ENCODE peak calls at places on chromosomes 2 and 18, in four cellular contexts. H is GM12878, B is GM12891, J is H1. A is an unnamed sample.

GRCh38 chr2:60468390-60469085 is 84.9 kb downstream of the BCL11A start:
- DNase-seq in H (no peak), B (no peak), J (no peak), A (no peak)

GRCh38 chr2:191908874-191909273 is 62.0 kb upstream of the CAVIN2 start:
- DNase-seq in H (no peak), B (no peak), J (no peak), A (no peak)

GRCh38 chr2:61898810-61899209 is 6.7 kb upstream of the COMMD1 start:
- DNase-seq in H (no peak), B (no peak), J (no peak), A (no peak)

GRCh38 chr18:47595816-47596501 is 334.5 kb downstream of the SMAD2 start:
- DNase-seq in H (peak), B (peak), J (peak), A (peak)

GRCh38 chr2:109448946-109449788 is 164.6 kb downstream of the SEPTIN10 start:
- DNase-seq in H (no peak), B (no peak), J (no peak), A (no peak)

GRCh38 chr2:45237850-45238542 is 228.7 kb upstream of the SIX2 start:
- DNase-seq in H (no peak), B (no peak), J (no peak), A (no peak)

GRCh38 chr2:28633739-28634138 is 117.9 kb upstream of the PPP1CB start:
- DNase-seq in H (no peak), B (no peak), J (no peak), A (no peak)

GRCh38 chr18:55539240-55539639 is 48.8 kb downstream of the TCF4 start:
- DNase-seq in H (no peak), B (no peak), J (no peak), A (no peak)

GRCh38 chr18:13407484-13407883 is 188.9 kb downstream of the LDLRAD4 start:
- DNase-seq in H (no peak), B (no peak), J (no peak), A (no peak)

GRCh38 chr2:237673130-237673921 is 45.9 kb downstream of the LRRFIP1 start:
- DNase-seq in H (no peak), B (no peak), J (no peak), A (no peak)
- TF ChIP-seq POLR2AphosphoS5 in H (no peak), B (no peak), J (no peak), A (no peak)

DNA sequence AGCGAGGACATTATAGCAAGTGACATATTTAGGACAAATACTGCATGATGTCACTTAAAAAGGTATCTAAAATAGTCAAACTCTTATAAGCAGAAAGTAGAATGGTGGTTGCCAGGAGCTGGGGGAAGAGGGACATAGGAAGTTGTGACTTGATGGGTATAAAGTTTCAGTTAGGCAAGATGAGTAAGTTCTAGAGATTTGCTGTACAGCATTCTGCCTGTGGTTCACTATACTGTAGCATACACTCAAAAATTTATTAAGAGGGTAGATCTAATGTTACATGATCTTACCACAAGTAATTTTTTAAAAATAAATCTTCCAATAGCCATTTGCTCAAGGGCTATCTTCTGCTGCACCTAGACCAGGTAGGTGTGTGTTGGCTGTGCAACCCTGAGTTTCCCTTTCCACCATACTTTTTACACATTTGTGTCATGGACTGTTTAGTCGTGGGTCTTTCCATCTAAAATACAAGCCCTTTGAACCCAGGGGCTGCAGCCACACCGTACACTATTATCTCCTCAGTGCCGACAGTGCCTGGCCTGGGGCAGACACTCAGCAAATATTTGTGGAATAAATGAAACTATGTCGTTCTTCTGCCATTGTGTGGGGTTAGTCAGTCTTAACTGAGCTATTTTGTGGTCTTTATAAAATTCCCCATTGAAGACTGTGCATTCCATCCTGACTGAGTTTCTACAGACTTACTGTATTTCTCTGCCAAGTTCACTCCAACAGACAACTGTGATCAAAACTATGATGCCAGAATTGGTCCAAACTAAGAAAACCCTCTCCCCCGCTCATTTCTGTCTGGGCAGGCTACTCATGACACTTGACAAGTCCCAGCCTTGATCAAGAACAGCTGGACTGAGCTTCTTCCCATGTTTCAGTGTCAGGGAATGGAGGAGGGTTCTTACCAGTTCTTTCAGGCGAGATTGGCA is 77.8 kb upstream of the NPAS2 start:
- DNase-seq in H (no peak), B (no peak), J (no peak), A (no peak)
- TF ChIP-seq TAF1 in H (no peak), B (no peak), J (no peak), A (no peak)

GRCh38 chr18:77992057-77992456 is 742.4 kb downstream of the GALR1 start:
- DNase-seq in H (no peak), B (no peak), J (no peak), A (no peak)
- TF ChIP-seq POLR2A in H (no peak), B (no peak), J (no peak), A (no peak)

DNA sequence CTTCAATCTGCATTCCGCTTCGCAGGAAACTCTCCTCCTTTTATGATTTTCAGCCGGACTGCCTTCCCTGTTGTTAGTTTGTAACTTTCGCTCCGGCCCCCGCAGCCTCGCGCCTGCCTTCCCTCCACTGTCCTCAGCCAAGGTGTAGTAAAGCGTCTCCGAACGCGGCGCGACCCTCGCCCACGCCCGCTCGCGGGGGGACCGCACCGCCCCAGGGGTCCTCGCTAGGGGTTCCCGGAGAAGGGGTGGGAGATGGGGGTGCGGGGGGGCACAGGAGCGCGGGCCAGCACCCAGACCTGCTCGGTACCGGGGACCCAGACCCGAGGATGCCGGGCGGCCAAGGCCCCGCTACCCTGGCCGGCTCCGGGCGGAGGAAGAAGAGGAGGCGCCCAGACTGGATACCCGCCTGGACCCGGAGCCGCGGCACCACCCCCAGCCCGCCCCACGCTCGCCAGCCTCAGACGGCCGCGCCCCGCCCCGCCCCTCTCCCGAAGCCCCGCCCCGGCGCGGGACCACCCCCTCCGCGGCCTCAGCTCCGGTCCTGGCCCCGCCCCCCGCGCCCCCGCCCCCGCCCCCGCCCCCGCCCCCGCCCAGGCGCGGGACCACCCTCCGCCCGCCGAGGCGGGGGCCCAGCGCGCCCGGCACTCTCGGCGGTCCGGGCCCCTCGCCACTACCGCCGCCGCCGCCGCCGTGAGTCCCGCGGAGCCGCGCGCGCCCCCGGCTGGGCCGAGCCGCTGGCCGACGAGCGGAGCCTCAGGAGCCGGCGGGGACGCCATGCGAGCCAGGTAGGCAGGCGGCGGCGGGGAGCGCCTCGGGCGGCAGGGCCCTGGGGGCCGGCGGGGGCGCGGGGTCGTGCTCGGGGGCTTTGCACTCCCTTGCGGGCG is at the start of gene SH3BP4:
- DNase-seq in H (no peak), B (no peak), J (peak), A (no peak)
- TF ChIP-seq POLR2AphosphoS5 in H (no peak), B (no peak), J (no peak), A (no peak)

DNA sequence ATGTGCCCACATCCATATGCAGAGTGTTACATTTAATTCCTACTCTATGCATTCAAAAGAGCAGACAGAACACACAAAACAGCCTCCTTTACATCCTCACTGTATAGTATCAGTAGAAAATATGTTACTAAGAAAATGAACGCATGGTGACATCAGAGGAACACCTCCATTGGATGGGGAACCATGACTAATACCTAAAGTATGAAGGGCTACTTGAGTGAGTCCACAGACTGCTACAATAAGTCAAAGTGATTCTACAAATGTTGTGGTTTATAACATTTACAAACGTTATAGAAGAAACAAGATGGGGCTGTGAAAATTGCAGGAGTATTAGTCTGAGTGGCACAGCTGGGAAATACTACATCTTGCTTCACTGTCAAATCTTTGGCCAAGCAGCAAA is 1830.9 kb upstream of the PIK3C3 start:
- DNase-seq in H (no peak), B (no peak), J (no peak), A (no peak)
- TF ChIP-seq TAF1 in H (no peak), B (no peak), J (no peak), A (no peak)

GRCh38 chr2:11344342-11344955 is at the start of gene ROCK2:
- DNase-seq in H (no peak), B (peak), J (peak), A (peak)
- TF ChIP-seq POLR2A in H (peak), B (no peak), J (peak), A (no peak)

GRCh38 chr2:40415391-40415790 is 36.5 kb downstream of the SLC8A1 start:
- DNase-seq in H (no peak), B (no peak), J (no peak), A (no peak)

GRCh38 chr2:40416486-40416885 is 35.4 kb downstream of the SLC8A1 start:
- DNase-seq in H (no peak), B (no peak), J (no peak), A (no peak)

GRCh38 chr2:40420478-40420877 is 31.4 kb downstream of the SLC8A1 start:
- DNase-seq in H (no peak), B (no peak), J (no peak), A (no peak)

GRCh38 chr2:40421643-40422297 is 30.1 kb downstream of the SLC8A1 start:
- DNase-seq in H (no peak), B (no peak), J (no peak), A (no peak)

GRCh38 chr2:40418614-40419013 is 33.3 kb downstream of the SLC8A1 start:
- DNase-seq in H (no peak), B (no peak), J (no peak), A (no peak)
- TF ChIP-seq POLR2AphosphoS5 in H (no peak), B (no peak), J (no peak), A (no peak)

GRCh38 chr18:37525302-37525585 is 40.4 kb downstream of the CELF4 start:
- DNase-seq in H (no peak), B (no peak), J (peak), A (no peak)
- TF ChIP-seq TAF1 in H (no peak), B (no peak), J (no peak), A (no peak)

A was measured in GM12892.